ENCODE peak calls at places on chromosomes 13 and 19, in seven cellular contexts. One of them, this sample, is unnamed.

GRCh38 chr19:51365211-51366049 is 758 bp downstream of the ETFB start:
- DNase-seq in transverse colon: peak
- DNase-seq in stomach: peak
- DNase-seq in sigmoid colon: peak
- DNase-seq in prostate gland: no peak
- DNase-seq in GM23338: peak
- DNase-seq in upper lobe of left lung: peak
- DNase-seq in this sample: no peak

GRCh38 chr19:44019498-44019897 is 5.7 kb upstream of the ZNF222 start:
- DNase-seq in transverse colon: no peak
- DNase-seq in stomach: no peak
- DNase-seq in sigmoid colon: no peak
- DNase-seq in prostate gland: no peak
- DNase-seq in GM23338: no peak
- DNase-seq in upper lobe of left lung: no peak
- DNase-seq in this sample: no peak

GRCh38 chr13:60019119-60019993 is 144.4 kb downstream of the DIAPH3 start:
- DNase-seq in transverse colon: no peak
- DNase-seq in stomach: no peak
- DNase-seq in sigmoid colon: no peak
- DNase-seq in prostate gland: no peak
- DNase-seq in GM23338: peak
- DNase-seq in upper lobe of left lung: no peak
- DNase-seq in this sample: no peak

GRCh38 chr19:6730153-6730804 is 7.1 kb downstream of the GPR108 start:
- DNase-seq in transverse colon: peak
- DNase-seq in stomach: peak
- DNase-seq in sigmoid colon: peak
- DNase-seq in prostate gland: peak
- DNase-seq in GM23338: peak
- DNase-seq in upper lobe of left lung: peak
- DNase-seq in this sample: peak

GRCh38 chr19:18167975-18168645 is 5.5 kb upstream of the IFI30 start:
- DNase-seq in transverse colon: peak
- DNase-seq in stomach: peak
- DNase-seq in sigmoid colon: no peak
- DNase-seq in prostate gland: no peak
- DNase-seq in GM23338: peak
- DNase-seq in upper lobe of left lung: peak
- DNase-seq in this sample: no peak

GRCh38 chr13:20156711-20157110 is 4.1 kb downstream of the GJA3 start:
- DNase-seq in transverse colon: no peak
- DNase-seq in stomach: no peak
- DNase-seq in sigmoid colon: peak
- DNase-seq in prostate gland: no peak
- DNase-seq in GM23338: no peak
- DNase-seq in upper lobe of left lung: no peak
- DNase-seq in this sample: no peak

GRCh38 chr13:59398127-59398526 is 765.6 kb downstream of the DIAPH3 start:
- DNase-seq in transverse colon: no peak
- DNase-seq in stomach: no peak
- DNase-seq in sigmoid colon: no peak
- DNase-seq in prostate gland: no peak
- DNase-seq in GM23338: no peak
- DNase-seq in upper lobe of left lung: no peak
- DNase-seq in this sample: no peak

GRCh38 chr13:102846261-102847015 is 606 bp downstream of the ERCC5 start:
- DNase-seq in transverse colon: peak
- DNase-seq in stomach: peak
- DNase-seq in sigmoid colon: peak
- DNase-seq in prostate gland: peak
- DNase-seq in GM23338: peak
- DNase-seq in upper lobe of left lung: peak
- DNase-seq in this sample: peak

GRCh38 chr13:23794267-23795161 is 94.7 kb downstream of the MIPEP start:
- DNase-seq in transverse colon: no peak
- DNase-seq in stomach: no peak
- DNase-seq in sigmoid colon: no peak
- DNase-seq in prostate gland: no peak
- DNase-seq in GM23338: no peak
- DNase-seq in upper lobe of left lung: no peak
- DNase-seq in this sample: no peak

GRCh38 chr13:104594801-104595200 is 1528.6 kb upstream of the SLC10A2 start:
- DNase-seq in transverse colon: no peak
- DNase-seq in stomach: no peak
- DNase-seq in sigmoid colon: no peak
- DNase-seq in prostate gland: no peak
- DNase-seq in GM23338: no peak
- DNase-seq in upper lobe of left lung: no peak
- DNase-seq in this sample: no peak

GRCh38 chr19:55642153-55643002 is 1.1 kb upstream of the ZNF581 start:
- DNase-seq in transverse colon: peak
- DNase-seq in stomach: peak
- DNase-seq in sigmoid colon: peak
- DNase-seq in prostate gland: no peak
- DNase-seq in GM23338: no peak
- DNase-seq in upper lobe of left lung: no peak
- DNase-seq in this sample: no peak

GRCh38 chr19:28184997-28185396 is 1028.0 kb downstream of the UQCRFS1 start:
- DNase-seq in transverse colon: no peak
- DNase-seq in stomach: no peak
- DNase-seq in sigmoid colon: no peak
- DNase-seq in prostate gland: no peak
- DNase-seq in GM23338: no peak
- DNase-seq in upper lobe of left lung: no peak
- DNase-seq in this sample: no peak

GRCh38 chr13:48333976-48334375 is 30.4 kb downstream of the RB1 start:
- DNase-seq in transverse colon: no peak
- DNase-seq in stomach: no peak
- DNase-seq in sigmoid colon: no peak
- DNase-seq in prostate gland: peak
- DNase-seq in GM23338: no peak
- DNase-seq in upper lobe of left lung: peak
- DNase-seq in this sample: no peak

GRCh38 chr13:103031332-103031873 is 34.8 kb downstream of the SLC10A2 start:
- DNase-seq in transverse colon: no peak
- DNase-seq in stomach: no peak
- DNase-seq in sigmoid colon: no peak
- DNase-seq in prostate gland: no peak
- DNase-seq in GM23338: no peak
- DNase-seq in upper lobe of left lung: no peak
- DNase-seq in this sample: no peak

GRCh38 chr13:98449273-98449672 is 127.6 kb downstream of the STK24 start:
- DNase-seq in transverse colon: no peak
- DNase-seq in stomach: no peak
- DNase-seq in sigmoid colon: no peak
- DNase-seq in prostate gland: no peak
- DNase-seq in GM23338: no peak
- DNase-seq in upper lobe of left lung: no peak
- DNase-seq in this sample: no peak

GRCh38 chr19:8238251-8238650 is 29.1 kb downstream of the CERS4 start:
- DNase-seq in transverse colon: no peak
- DNase-seq in stomach: no peak
- DNase-seq in sigmoid colon: no peak
- DNase-seq in prostate gland: no peak
- DNase-seq in GM23338: no peak
- DNase-seq in upper lobe of left lung: no peak
- DNase-seq in this sample: no peak

GRCh38 chr13:48496796-48497195 is 36.1 kb downstream of the RCBTB2 start:
- DNase-seq in transverse colon: no peak
- DNase-seq in stomach: no peak
- DNase-seq in sigmoid colon: no peak
- DNase-seq in prostate gland: no peak
- DNase-seq in GM23338: peak
- DNase-seq in upper lobe of left lung: no peak
- DNase-seq in this sample: no peak

GRCh38 chr19:54207908-54208783 is 7.5 kb downstream of the RPS9 start:
- DNase-seq in transverse colon: peak
- DNase-seq in stomach: peak
- DNase-seq in sigmoid colon: peak
- DNase-seq in prostate gland: no peak
- DNase-seq in GM23338: no peak
- DNase-seq in upper lobe of left lung: peak
- DNase-seq in this sample: no peak

GRCh38 chr19:6186435-6186834 is 51.0 kb downstream of the ACSBG2 start:
- DNase-seq in transverse colon: no peak
- DNase-seq in stomach: no peak
- DNase-seq in sigmoid colon: no peak
- DNase-seq in prostate gland: no peak
- DNase-seq in GM23338: no peak
- DNase-seq in upper lobe of left lung: no peak
- DNase-seq in this sample: no peak

GRCh38 chr19:1220452-1221037 is 15.0 kb downstream of the STK11 start:
- DNase-seq in transverse colon: no peak
- DNase-seq in stomach: no peak
- DNase-seq in sigmoid colon: no peak
- DNase-seq in prostate gland: no peak
- DNase-seq in GM23338: no peak
- DNase-seq in upper lobe of left lung: no peak
- DNase-seq in this sample: no peak

GRCh38 chr19:50705422-50706019 is 14.1 kb downstream of the SHANK1 start:
- DNase-seq in transverse colon: no peak
- DNase-seq in stomach: no peak
- DNase-seq in sigmoid colon: no peak
- DNase-seq in prostate gland: no peak
- DNase-seq in GM23338: peak
- DNase-seq in upper lobe of left lung: no peak
- DNase-seq in this sample: no peak

GRCh38 chr13:111228262-111229144 is 91.9 kb upstream of the TEX29 start:
- DNase-seq in transverse colon: no peak
- DNase-seq in stomach: no peak
- DNase-seq in sigmoid colon: no peak
- DNase-seq in prostate gland: no peak
- DNase-seq in GM23338: no peak
- DNase-seq in upper lobe of left lung: no peak
- DNase-seq in this sample: no peak

GRCh38 chr19:41089955-41090354 is 1.7 kb downstream of the CYP2A13 start:
- DNase-seq in transverse colon: no peak
- DNase-seq in stomach: no peak
- DNase-seq in sigmoid colon: no peak
- DNase-seq in prostate gland: no peak
- DNase-seq in GM23338: peak
- DNase-seq in upper lobe of left lung: no peak
- DNase-seq in this sample: no peak

GRCh38 chr19:45506246-45506990 is 861 bp upstream of the VASP start:
- DNase-seq in transverse colon: peak
- DNase-seq in stomach: peak
- DNase-seq in sigmoid colon: peak
- DNase-seq in prostate gland: peak
- DNase-seq in GM23338: peak
- DNase-seq in upper lobe of left lung: peak
- DNase-seq in this sample: peak

DNA sequence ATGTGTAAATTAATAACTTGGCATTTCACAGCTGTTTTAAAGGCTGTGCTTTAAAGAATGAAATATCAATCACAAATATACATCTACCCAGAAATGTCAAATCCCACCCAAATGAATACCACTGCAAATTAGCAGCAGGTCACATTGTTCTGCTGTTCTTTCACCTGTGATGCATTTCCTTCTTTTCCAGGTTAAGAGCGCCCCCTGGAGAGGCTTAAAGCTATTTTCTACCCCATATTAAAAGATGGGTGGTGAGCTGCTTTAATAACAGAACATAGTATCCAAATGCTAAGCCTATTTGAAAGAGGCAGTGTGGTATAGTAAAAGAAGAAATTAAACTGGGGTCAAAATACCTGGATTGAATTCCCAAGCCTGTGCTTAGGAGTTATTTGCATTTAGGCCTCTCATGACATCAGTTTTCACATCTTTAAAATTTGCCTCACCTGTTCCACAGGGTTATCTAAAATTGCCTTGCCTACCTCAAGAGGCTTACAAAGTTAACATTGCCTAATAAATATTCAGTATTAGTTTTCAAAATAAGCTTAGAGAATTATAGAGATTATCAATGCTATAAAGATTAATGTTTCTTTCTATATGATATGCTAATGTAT is 396.9 kb upstream of the SLITRK5 start:
- DNase-seq in transverse colon: peak
- DNase-seq in stomach: no peak
- DNase-seq in sigmoid colon: no peak
- DNase-seq in prostate gland: no peak
- DNase-seq in GM23338: peak
- DNase-seq in upper lobe of left lung: no peak
- DNase-seq in this sample: no peak
- TF ChIP-seq CTCF in transverse colon: peak
- TF ChIP-seq CTCF in stomach: peak
- TF ChIP-seq CTCF in sigmoid colon: peak
- TF ChIP-seq CTCF in prostate gland: no peak
- TF ChIP-seq CTCF in GM23338: peak
- TF ChIP-seq CTCF in upper lobe of left lung: no peak
- TF ChIP-seq CTCF in this sample: no peak

GRCh38 chr19:53034948-53035675 is 9.4 kb upstream of the ERVV-2 start:
- DNase-seq in transverse colon: no peak
- DNase-seq in stomach: no peak
- DNase-seq in sigmoid colon: no peak
- DNase-seq in prostate gland: no peak
- DNase-seq in GM23338: no peak
- DNase-seq in upper lobe of left lung: no peak
- DNase-seq in this sample: no peak
- TF ChIP-seq POLR2AphosphoS5 in transverse colon: no peak
- TF ChIP-seq POLR2AphosphoS5 in stomach: no peak
- TF ChIP-seq POLR2AphosphoS5 in sigmoid colon: no peak
- TF ChIP-seq POLR2AphosphoS5 in prostate gland: no peak
- TF ChIP-seq POLR2AphosphoS5 in GM23338: no peak
- TF ChIP-seq POLR2AphosphoS5 in upper lobe of left lung: no peak
- TF ChIP-seq POLR2AphosphoS5 in this sample: no peak

DNA sequence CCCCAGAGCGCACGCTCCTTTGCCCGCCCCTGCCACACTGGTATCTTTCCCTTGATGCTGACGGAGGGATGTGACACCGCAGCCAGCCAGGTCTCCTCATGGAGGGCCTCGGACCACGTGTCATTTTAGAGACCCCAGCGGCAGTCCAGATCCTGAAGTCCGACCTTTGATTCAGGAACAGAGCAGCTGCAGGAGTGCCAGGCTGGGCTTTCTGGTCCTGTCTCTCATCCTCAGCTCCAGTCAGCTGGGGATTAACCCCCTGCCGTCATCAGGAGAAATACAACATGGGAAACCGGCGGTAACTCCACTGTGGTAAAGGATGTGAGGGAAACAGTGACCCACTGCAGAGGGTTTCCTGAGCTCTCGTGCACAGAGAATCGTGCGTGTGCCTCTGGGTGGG is 140.6 kb downstream of the SIPA1L3 start:
- DNase-seq in transverse colon: no peak
- DNase-seq in stomach: no peak
- DNase-seq in sigmoid colon: no peak
- DNase-seq in prostate gland: no peak
- DNase-seq in GM23338: no peak
- DNase-seq in upper lobe of left lung: no peak
- DNase-seq in this sample: no peak
- TF ChIP-seq CTCF in transverse colon: no peak
- TF ChIP-seq CTCF in stomach: no peak
- TF ChIP-seq CTCF in sigmoid colon: no peak
- TF ChIP-seq CTCF in prostate gland: no peak
- TF ChIP-seq CTCF in GM23338: no peak
- TF ChIP-seq CTCF in upper lobe of left lung: no peak
- TF ChIP-seq CTCF in this sample: no peak

DNA sequence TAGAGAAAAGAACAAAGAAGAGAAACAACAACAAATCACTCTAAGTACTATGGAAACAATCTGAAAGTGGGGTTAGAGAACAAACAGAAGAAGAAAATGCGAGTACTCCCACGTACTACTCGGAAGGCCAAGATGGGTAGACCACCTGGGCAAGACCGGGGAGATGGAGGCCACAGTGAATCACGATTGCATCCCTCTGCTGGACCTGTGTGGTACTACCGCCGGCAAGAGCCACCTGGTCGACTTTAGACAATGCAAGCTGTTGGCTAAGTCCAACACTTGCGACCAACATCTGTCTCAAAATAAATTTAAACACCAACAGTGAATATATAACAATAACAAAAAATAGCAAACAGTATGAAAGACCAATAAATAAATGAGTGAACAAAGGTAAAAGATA is 45.5 kb upstream of the ZNF91 start:
- DNase-seq in transverse colon: no peak
- DNase-seq in stomach: no peak
- DNase-seq in sigmoid colon: no peak
- DNase-seq in prostate gland: no peak
- DNase-seq in GM23338: peak
- DNase-seq in upper lobe of left lung: no peak
- DNase-seq in this sample: no peak
- TF ChIP-seq POLR2AphosphoS5 in transverse colon: no peak
- TF ChIP-seq POLR2AphosphoS5 in stomach: no peak
- TF ChIP-seq POLR2AphosphoS5 in sigmoid colon: no peak
- TF ChIP-seq POLR2AphosphoS5 in prostate gland: no peak
- TF ChIP-seq POLR2AphosphoS5 in GM23338: no peak
- TF ChIP-seq POLR2AphosphoS5 in upper lobe of left lung: no peak
- TF ChIP-seq POLR2AphosphoS5 in this sample: no peak

This sample was measured in suprapubic skin.